ENCODE peak calls at places on chromosomes 13 and 19, in four cellular contexts. J is H1, S is AG04450, L is heart right ventricle. K is an unnamed sample.

GRCh38 chr19:16062789-16063188 is 13.5 kb upstream of the TPM4 start:
- DNase-seq in L (peak; percentile 60), J (peak; percentile 91), S (no peak), K (no peak)

GRCh38 chr19:6963937-6964336 is 57.3 kb downstream of the MBD3L2B start:
- DNase-seq in J (peak; percentile 43), L (no peak), S (no peak), K (no peak)

GRCh38 chr19:8731428-8732169 is 10.2 kb downstream of the OR2Z1 start:
- DNase-seq in L (no peak), S (no peak), J (no peak), K (no peak)

GRCh38 chr13:48727252-48728011 is 73.7 kb downstream of the CYSLTR2 start:
- DNase-seq in S (no peak), J (no peak), L (peak; percentile 51), K (no peak)

GRCh38 chr13:70568571-70568970 is 460.3 kb upstream of the KLHL1 start:
- DNase-seq in J (no peak), L (no peak), S (no peak), K (no peak)

GRCh38 chr19:6429419-6430221 is 3.9 kb downstream of the SLC25A41 start:
- DNase-seq in S (no peak), J (no peak), L (no peak), K (no peak)

GRCh38 chr19:55251296-55252081 is 7.3 kb downstream of the PPP6R1 start:
- DNase-seq in J (no peak), S (no peak), L (no peak), K (no peak)

GRCh38 chr19:3343619-3344502 is 22.5 kb upstream of the NFIC start:
- DNase-seq in L (peak; percentile 76), S (no peak), J (no peak), K (peak; percentile 96)

GRCh38 chr19:48587387-48587786 is 19.2 kb upstream of the SPACA4 start:
- DNase-seq in S (no peak), J (no peak), L (no peak), K (no peak)

GRCh38 chr19:48588670-48589399 is 17.7 kb upstream of the SPACA4 start:
- DNase-seq in J (peak; percentile 99), L (peak; percentile 94), S (peak; percentile 58), K (peak; percentile 88)

GRCh38 chr19:48595171-48595570 is 11.4 kb upstream of the SPACA4 start:
- DNase-seq in L (no peak), J (no peak), S (no peak), K (no peak)

GRCh38 chr19:48595833-48596232 is 10.7 kb upstream of the SPACA4 start:
- DNase-seq in L (no peak), J (no peak), S (no peak), K (no peak)

DNA sequence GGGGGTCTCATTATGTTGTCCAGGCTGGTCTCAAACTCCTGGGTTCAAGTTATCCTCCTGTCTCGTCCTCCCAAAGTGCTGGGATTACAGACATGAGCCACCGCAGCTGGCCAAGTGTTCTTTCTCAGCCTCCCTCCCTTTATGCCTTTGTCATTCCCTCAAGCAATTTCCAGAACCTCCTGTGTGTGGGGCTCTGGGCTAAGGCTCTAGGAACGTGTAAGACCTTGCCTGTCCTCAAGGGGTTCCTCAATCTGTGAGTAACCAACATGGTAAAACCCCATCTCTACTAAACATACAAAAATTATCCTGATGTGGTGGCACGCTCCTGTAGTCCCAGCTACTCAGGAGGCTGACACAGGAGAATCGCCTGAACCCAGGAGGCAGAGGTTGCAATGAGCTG is 15.5 kb upstream of the SPACA4 start:
- DNase-seq in S (no peak), L (no peak), J (no peak), K (no peak)
- TF ChIP-seq CTCF in S (peak; percentile 12), L (no peak), J (no peak), K (no peak)

DNA sequence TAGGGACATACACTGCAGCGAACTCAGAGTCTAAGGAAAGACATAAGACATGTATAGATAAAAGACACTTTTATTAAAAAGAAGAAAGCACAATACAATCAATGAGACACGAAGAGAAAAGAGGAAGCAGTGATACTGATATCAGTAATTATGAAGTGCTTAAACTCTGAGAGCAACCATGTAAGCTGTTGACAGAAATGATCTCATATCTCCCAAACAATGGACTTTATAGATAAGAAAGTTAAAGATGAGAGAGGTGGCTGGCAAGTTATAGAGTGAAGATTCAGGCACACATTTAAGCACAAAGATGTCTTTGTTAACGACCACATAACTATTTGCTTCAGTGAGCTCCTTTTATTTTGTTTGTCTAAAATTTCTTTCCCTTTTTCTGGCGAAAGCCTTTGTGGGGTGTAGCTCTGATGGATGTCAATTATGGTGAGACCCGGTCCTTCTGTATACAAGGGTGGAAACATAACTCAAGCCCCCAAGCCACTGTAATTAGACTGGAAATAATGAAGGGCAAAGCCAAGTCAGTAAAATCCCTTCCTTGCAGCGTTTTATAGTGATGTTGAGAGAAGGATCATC is 818.0 kb upstream of the SLC10A2 start:
- DNase-seq in J (no peak), S (no peak), L (no peak), K (no peak)
- H3K27ac ChIP-seq in J (no peak overlapping the region), S (no peak overlapping the region), L (no peak overlapping the region), K (no peak overlapping the region)

DNA sequence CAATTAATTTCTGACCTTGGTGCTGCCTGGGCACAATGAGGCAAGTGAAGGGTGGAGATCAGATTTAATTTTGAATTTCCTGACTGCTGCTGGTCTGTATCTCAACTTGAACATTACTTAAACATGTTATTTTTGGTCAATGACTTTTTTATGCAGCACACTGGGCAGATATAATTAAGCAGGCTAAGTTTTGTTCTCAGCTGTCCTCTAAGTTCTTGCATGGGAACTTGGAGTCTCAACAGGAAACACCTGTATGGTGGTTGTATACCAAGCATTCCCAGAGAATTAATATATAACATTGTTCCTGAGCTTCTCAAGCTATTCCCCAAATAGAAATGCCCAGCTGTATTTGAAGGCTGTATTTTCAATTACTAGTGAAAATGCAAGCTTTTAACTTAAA is 113.5 kb upstream of the EDNRB start:
- DNase-seq in J (no peak), S (no peak), L (no peak), K (no peak)
- TF ChIP-seq CTCF in J (no peak), S (no peak), L (no peak), K (no peak)

GRCh38 chr13:22929391-22930126 is 251.2 kb upstream of the SGCG start:
- DNase-seq in S (no peak), L (no peak), J (no peak), K (no peak)

GRCh38 chr13:22926176-22927007 is 254.4 kb upstream of the SGCG start:
- DNase-seq in L (peak; percentile 85), S (no peak), J (peak; percentile 80), K (no peak)

GRCh38 chr13:22931576-22931975 is 249.2 kb upstream of the SGCG start:
- DNase-seq in L (no peak), S (no peak), J (no peak), K (no peak)

GRCh38 chr13:22927008-22927393 is 253.8 kb upstream of the SGCG start:
- DNase-seq in J (no peak), L (no peak), S (no peak), K (no peak)
- H3K27ac ChIP-seq in J (no peak overlapping the region), L (peak overlapping the region; percentile 21), S (no peak overlapping the region), K (peak overlapping the region; percentile 36)